ENCODE peak calls at places on chromosomes 5 and 9, in six cellular contexts. U, B, Y, L, R and P are unnamed samples.

GRCh38 chr5:152688561-152689274 is 283.6 kb upstream of the NMUR2 start:
- DNase-seq in U (peak), B (peak), Y (no peak), L (peak), R (peak), P (peak)

GRCh38 chr5:37786855-37787254 is 53.0 kb downstream of the GDNF start:
- DNase-seq in U (peak), B (peak), Y (no peak), L (no peak), R (no peak), P (no peak)

GRCh38 chr5:88214655-88215054 is 54.0 kb downstream of the TMEM161B start:
- DNase-seq in U (no peak), B (no peak), Y (no peak), L (no peak), R (no peak), P (no peak)

GRCh38 chr9:127049581-127049980 is 72.9 kb downstream of the ANGPTL2 start:
- DNase-seq in U (no peak), B (no peak), Y (no peak), L (no peak), R (no peak), P (no peak)

GRCh38 chr9:469672-470040 is 255.0 kb downstream of the DOCK8 start:
- DNase-seq in U (no peak), B (no peak), Y (no peak), L (peak), R (no peak), P (no peak)

GRCh38 chr5:67350185-67350584 is 153.6 kb upstream of the CD180 start:
- DNase-seq in U (no peak), B (peak), Y (no peak), L (no peak), R (no peak), P (no peak)

GRCh38 chr9:70484232-70485130 is 70.0 kb upstream of the KLF9 start:
- DNase-seq in U (no peak), B (peak), Y (peak), L (peak), R (peak), P (no peak)

GRCh38 chr9:980621-981020 is 4.2 kb downstream of the DMRT3 start:
- DNase-seq in U (no peak), B (no peak), Y (no peak), L (no peak), R (no peak), P (no peak)

GRCh38 chr9:131667576-131667975 is 72.3 kb downstream of the RAPGEF1 start:
- DNase-seq in U (no peak), B (no peak), Y (peak), L (no peak), R (no peak), P (no peak)

GRCh38 chr5:149014634-149015033 is 48.2 kb downstream of the SH3TC2 start:
- DNase-seq in U (no peak), B (no peak), Y (no peak), L (no peak), R (no peak), P (no peak)

GRCh38 chr5:43769576-43770352 is 166.8 kb downstream of the NNT start:
- DNase-seq in U (no peak), B (peak), Y (no peak), L (peak), R (peak), P (no peak)

GRCh38 chr5:43775000-43775399 is 172.0 kb downstream of the NNT start:
- DNase-seq in U (no peak), B (no peak), Y (no peak), L (no peak), R (no peak), P (no peak)

GRCh38 chr5:43771611-43772031 is 168.6 kb downstream of the NNT start:
- DNase-seq in U (peak), B (no peak), Y (no peak), L (no peak), R (no peak), P (no peak)

GRCh38 chr5:43772601-43773031 is 169.6 kb downstream of the NNT start:
- DNase-seq in U (no peak), B (peak), Y (no peak), L (no peak), R (no peak), P (no peak)

DNA sequence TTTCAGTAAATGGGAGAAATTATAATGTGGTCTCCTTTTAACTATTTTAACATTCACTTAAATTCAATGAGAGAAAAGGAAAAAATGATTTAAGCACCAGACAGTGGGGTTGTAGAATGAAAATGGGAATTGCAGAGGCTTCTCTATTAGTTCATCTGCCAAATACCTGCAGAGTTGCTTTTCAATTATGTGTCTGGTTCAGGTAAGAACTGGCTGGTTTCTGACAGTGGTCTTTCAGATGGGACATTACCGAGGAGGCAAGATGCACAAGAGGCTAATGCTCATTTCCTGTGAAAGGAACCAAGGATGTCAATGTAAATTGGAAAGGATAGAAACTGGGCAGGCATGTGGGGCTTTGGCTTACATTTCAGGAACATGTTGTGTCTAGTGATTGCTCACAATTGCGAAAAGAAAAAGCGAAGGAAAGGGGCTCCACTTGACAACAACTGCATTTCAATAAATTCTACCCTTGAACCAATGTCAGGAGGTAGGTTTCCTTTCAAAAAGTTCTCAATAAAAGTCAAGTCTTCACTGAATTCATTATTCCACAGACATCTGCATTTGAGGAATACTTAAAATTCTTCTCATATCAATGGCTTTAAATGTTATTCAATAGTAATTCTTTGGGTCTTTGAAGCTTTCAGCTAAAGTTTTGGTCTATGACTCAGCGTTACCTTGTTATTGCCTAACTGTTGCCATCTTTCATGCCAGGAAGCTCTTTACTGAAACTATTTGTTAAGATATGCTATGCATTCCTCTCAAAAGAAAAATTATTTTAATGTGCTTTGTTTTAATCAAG is 170.3 kb downstream of the NNT start:
- DNase-seq in U (peak), B (peak), Y (no peak), L (no peak), R (no peak), P (no peak)
- H3K4me3 ChIP-seq in U (peak), B (peak), Y (no peak), L (no peak), R (no peak), P (no peak)

DNA sequence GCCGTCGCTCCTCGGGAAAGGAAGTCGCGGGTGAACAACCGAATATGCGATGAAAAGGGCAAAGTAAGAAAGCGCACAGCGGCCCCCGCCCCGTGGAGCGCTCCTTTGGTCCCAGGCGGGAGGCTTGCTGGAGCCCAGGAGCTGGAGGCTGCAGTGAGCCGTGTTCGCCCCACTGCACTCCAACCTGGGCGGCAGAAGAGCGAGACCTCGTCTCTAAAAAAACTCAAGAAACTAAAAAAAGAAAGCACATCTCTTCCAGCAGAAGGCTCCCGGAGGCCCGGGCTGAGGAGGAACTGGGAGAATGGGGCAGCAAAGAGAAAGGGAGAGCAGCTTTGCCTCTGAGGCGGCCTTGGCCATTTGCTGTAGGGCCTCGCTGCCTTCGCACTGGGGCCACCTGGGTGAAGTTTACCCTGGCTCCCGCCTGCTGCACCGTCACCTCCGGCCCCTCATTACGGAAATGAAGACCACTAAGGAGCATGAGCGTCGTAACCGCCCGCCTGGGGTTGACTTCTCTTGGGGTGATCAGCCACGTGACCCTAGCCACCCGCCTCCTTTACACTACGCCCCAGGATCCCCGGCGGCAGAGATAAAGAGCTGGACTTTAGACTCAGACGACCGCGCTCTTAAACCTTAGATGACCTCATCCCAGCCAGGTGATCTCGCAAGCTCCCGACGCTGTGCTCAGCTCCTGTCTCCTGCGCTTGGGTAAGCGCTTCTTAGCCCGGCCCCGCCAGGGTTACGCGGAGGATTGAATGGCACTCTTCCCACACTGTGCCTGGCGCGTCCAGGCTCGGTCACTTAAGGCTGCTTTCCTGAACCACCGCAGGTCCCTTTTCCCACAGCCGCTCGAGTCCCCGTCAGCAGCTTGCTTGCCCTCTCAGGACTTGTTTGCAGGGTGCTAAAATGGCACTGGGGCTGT is 108.1 kb upstream of the LARP1 start:
- DNase-seq in U (no peak), B (peak), Y (no peak), L (peak), R (peak), P (no peak)
- H3K4me3 ChIP-seq in U (peak), B (peak), Y (peak), L (no peak), R (no peak), P (peak)

DNA sequence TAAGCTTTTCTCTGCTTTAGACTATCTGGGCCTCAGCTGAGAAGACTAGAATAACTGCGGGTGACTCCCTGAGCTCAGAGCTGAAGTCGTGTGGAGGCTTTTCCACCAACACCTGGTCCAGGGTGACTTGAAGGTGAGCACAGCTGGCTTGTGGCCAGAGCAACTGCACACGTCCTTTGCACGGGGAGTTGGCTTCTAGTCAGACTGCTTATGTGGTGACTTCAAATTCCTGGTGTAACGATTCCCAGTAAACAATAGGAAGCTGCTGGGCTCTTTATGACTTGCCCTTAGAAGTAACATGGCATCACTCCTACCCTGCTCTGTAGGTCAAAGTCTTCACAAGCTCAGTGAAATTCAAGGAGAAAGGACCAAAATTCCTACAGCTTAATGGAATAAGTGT is 800.6 kb upstream of the CDH6 start:
- DNase-seq in U (no peak), B (no peak), Y (no peak), L (peak), R (peak), P (no peak)
- H3K4me3 ChIP-seq in U (no peak), B (no peak), Y (no peak), L (no peak), R (no peak), P (no peak)

DNA sequence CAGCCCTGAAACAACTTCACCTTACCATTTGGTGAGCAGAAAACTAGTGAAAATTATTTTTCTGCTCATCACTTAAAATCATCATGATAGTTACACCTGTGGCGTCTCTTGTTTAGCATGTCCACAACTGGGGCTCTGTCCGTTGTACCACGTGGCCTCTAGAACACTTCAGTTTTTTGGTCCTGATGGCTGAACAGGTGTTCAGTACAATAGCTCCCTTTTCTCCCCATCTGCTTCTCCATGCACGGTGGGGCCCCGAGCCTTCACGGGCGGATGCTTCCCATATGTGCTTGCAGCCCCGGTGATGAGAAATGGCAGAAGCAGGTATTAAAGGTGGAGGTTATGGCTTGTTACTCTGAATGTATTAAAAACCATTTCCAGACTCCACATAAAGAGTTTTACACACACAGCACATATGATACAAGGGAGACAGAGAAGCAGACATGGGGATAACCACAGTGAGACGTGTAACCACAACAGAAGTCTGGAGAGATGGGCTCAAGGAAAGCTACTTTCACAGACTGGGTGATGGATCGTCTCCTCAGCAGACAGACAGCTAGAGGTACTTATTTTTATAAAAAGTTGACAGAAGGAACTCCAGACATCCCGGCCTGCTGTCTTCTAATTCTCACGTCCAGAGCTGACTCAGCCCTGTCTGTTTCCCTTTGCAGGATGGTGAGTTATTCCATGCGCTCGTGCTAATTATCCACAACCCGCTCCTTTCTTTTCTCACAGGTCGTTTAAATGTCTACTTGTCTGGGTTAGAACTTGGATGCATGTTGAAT is 304.3 kb downstream of the CWC27 start:
- DNase-seq in U (no peak), B (no peak), Y (no peak), L (no peak), R (peak), P (no peak)
- H3K4me3 ChIP-seq in U (no peak), B (no peak), Y (no peak), L (no peak), R (no peak), P (no peak)

DNA sequence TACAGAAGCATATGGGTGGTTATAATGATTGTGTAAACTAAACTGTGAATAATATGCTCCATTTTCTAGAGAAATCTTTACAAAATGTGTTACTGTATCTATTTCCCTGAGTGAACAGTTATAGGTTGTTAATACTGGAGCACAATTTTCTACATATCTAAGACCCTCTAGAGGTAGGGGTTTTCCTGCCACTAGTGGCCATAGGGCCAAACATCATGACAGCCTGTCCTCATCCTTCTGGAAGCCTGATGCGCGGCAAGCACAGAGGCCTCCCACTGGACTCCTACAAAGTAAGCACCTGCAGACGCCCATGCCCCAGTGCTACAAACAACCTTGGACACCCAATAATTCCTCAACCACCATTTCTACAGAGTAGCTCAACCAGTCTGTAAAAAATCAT is 1.9 kb upstream of the SNX18 start:
- DNase-seq in U (no peak), B (no peak), Y (no peak), L (no peak), R (no peak), P (no peak)
- H3K4me3 ChIP-seq in U (no peak), B (no peak), Y (no peak), L (no peak), R (no peak), P (no peak)

GRCh38 chr9:76905661-76905983 is 292 bp downstream of the PRUNE2 start:
- DNase-seq in U (no peak), B (peak), Y (no peak), L (no peak), R (no peak), P (no peak)
- H3K4me3 ChIP-seq in U (peak), B (peak), Y (no peak), L (peak), R (peak), P (peak)

DNA sequence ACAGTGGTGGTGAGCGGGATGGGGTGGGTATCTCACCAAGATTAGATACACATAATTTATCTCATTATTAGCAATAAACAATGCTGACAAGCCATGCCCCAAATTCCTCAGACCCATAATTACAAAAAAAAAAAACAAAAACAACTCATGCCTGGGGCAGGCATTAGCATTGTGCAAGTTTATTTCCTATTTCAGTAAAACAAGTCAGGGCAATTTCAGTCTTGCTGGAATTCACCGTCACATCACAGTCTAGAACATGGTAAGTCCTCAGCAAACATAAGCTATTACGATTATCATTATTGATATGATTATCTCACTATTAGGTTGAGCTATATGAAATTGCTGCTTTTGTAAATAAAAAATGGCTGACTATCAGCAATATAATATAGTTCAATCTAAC is 57.5 kb upstream of the GNAQ start:
- DNase-seq in U (peak), B (no peak), Y (no peak), L (no peak), R (no peak), P (no peak)
- H3K4me3 ChIP-seq in U (no peak), B (no peak), Y (no peak), L (no peak), R (no peak), P (no peak)

DNA sequence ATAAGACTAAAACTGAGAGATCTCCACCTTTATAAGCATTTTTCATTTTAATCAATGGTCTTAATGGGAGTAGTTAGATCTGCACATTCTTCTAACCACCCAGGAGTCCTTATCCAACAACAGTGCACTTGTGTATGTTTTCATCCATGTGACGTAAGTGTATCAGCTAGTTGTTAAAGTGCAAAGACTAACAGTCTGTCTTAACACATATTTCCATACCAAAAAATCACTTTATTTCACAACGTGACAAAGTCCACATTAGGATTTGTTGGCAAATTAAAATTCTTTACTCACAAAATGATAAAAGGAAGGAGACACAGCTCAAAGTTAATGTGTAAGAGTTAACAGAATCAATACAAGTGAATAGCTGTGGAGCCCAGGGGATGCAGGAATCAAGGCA is 1.9 kb upstream of the SMC2 start:
- DNase-seq in U (no peak), B (no peak), Y (no peak), L (no peak), R (no peak), P (no peak)
- H3K4me3 ChIP-seq in U (no peak), B (no peak), Y (no peak), L (no peak), R (no peak), P (no peak)

DNA sequence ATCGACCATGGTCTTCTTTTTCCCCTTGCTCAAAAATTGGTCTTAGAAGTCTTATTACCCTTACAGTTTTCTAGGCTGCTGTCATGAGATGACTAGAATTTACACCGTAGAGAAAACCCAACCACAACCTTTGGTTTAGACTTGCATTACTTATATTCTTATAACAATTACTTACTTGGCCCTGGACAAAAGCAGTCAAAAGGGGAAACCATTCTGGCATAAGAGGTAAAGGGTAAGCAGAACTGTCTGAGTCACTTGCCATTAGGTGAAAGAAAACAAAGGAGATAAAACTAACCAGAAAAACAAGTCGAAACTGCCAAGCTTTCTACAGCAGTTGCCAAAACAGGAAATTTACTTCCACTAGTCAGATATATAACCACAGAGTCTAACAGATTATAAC is 17.9 kb downstream of the TMEM245 start:
- DNase-seq in U (no peak), B (peak), Y (no peak), L (peak), R (no peak), P (no peak)
- H3K4me3 ChIP-seq in U (peak), B (peak), Y (peak), L (no peak), R (no peak), P (no peak)

GRCh38 chr5:157745041-157745456 is 1.5 kb downstream of the LSM11 start:
- DNase-seq in U (no peak), B (no peak), Y (no peak), L (no peak), R (no peak), P (no peak)

GRCh38 chr5:157747766-157748700 is 4.5 kb downstream of the LSM11 start:
- DNase-seq in U (no peak), B (no peak), Y (no peak), L (no peak), R (no peak), P (no peak)

GRCh38 chr5:157749462-157749799 is 5.9 kb downstream of the LSM11 start:
- DNase-seq in U (no peak), B (no peak), Y (no peak), L (no peak), R (no peak), P (no peak)

GRCh38 chr5:157748740-157749461 is 5.4 kb downstream of the LSM11 start:
- DNase-seq in U (peak), B (peak), Y (no peak), L (no peak), R (peak), P (no peak)

GRCh38 chr5:157747173-157747758 is 3.8 kb downstream of the LSM11 start:
- DNase-seq in U (no peak), B (no peak), Y (no peak), L (no peak), R (no peak), P (no peak)
- H3K4me3 ChIP-seq in U (no peak), B (no peak), Y (no peak), L (no peak), R (no peak), P (no peak)